ENCODE peak calls at places on chromosomes 11 and 22, in seven cellular contexts. Y is GM12865; U is naive thymus-derived CD4-positive, alpha-beta T cell; F is mucosa of descending colon; C is skeletal muscle cell; R is CD8-positive, alpha-beta memory T cell; O is keratinocyte. Z is an unnamed sample.

GRCh38 chr11:11082651-11083050 is 224.8 kb upstream of the ZBED5 start:
- DNase-seq in Y (no peak), U (no peak), F (no peak), C (no peak), R (no peak), O (no peak), Z (no peak)

GRCh38 chr11:79113099-79113498 is 327.7 kb downstream of the TENM4 start:
- DNase-seq in Y (no peak), U (no peak), F (no peak), C (no peak), R (no peak), O (no peak), Z (no peak)

GRCh38 chr11:19777342-19778102 is 64.9 kb downstream of the NAV2 start:
- DNase-seq in Y (peak), U (no peak), F (peak), C (peak), R (no peak), O (no peak), Z (no peak)

GRCh38 chr11:117387992-117388765 is 60.5 kb downstream of the CEP164 start:
- DNase-seq in Y (no peak), U (no peak), F (no peak), C (peak), R (no peak), O (no peak), Z (no peak)

GRCh38 chr11:116890607-116891006 is 53.2 kb upstream of the APOA1 start:
- DNase-seq in Y (no peak), U (no peak), F (no peak), C (no peak), R (no peak), O (no peak), Z (no peak)

GRCh38 chr11:3091081-3091845 is 34.0 kb upstream of the CARS1 start:
- DNase-seq in Y (no peak), U (no peak), F (no peak), C (no peak), R (no peak), O (no peak), Z (no peak)

GRCh38 chr11:99418927-99419707 is 398.4 kb downstream of the CNTN5 start:
- DNase-seq in Y (no peak), U (no peak), F (no peak), C (no peak), R (no peak), O (no peak), Z (no peak)

GRCh38 chr11:118263694-118264567 is at the start of gene MPZL2:
- DNase-seq in Y (no peak), U (peak), F (peak), C (no peak), R (no peak), O (peak), Z (peak)

GRCh38 chr11:28366549-28367341 is 258.6 kb downstream of the METTL15 start:
- DNase-seq in Y (no peak), U (no peak), F (no peak), C (peak), R (no peak), O (no peak), Z (no peak)

GRCh38 chr22:45966892-45967365 is 10.0 kb downstream of the WNT7B start:
- DNase-seq in Y (no peak), U (no peak), F (no peak), C (no peak), R (no peak), O (no peak), Z (no peak)

GRCh38 chr11:74141274-74141695 is 29.5 kb downstream of the C2CD3 start:
- DNase-seq in Y (no peak), U (no peak), F (peak), C (no peak), R (no peak), O (no peak), Z (no peak)

GRCh38 chr11:92101845-92102244 is 122.8 kb upstream of the FAT3 start:
- DNase-seq in Y (no peak), U (no peak), F (no peak), C (no peak), R (no peak), O (no peak), Z (no peak)

GRCh38 chr22:49655168-49655812 is 172.4 kb downstream of the BRD1 start:
- DNase-seq in Y (no peak), U (no peak), F (no peak), C (no peak), R (no peak), O (no peak), Z (no peak)

GRCh38 chr22:50125029-50125428 is 35.2 kb downstream of the MOV10L1 start:
- DNase-seq in Y (no peak), U (no peak), F (no peak), C (no peak), R (no peak), O (no peak), Z (no peak)

GRCh38 chr11:110430267-110431211 is 791 bp downstream of the FDX1 start:
- DNase-seq in Y (peak), U (peak), F (peak), C (no peak), R (no peak), O (no peak), Z (peak)

GRCh38 chr11:68838572-68838964 is 3.1 kb downstream of the CPT1A start:
- DNase-seq in Y (no peak), U (peak), F (no peak), C (no peak), R (no peak), O (no peak), Z (peak)

GRCh38 chr11:3022300-3022967 is 30.3 kb upstream of the NAP1L4 start:
- DNase-seq in Y (peak), U (no peak), F (no peak), C (peak), R (no peak), O (no peak), Z (no peak)

GRCh38 chr22:20508815-20509271 is 1.4 kb downstream of the MED15 start:
- DNase-seq in Y (peak), U (no peak), F (no peak), C (no peak), R (no peak), O (no peak), Z (no peak)

GRCh38 chr11:95925011-95925410 is 1.1 kb upstream of the MTMR2 start:
- DNase-seq in Y (no peak), U (no peak), F (no peak), C (no peak), R (no peak), O (no peak), Z (no peak)

GRCh38 chr11:128868851-128869671 is 2.0 kb upstream of the KCNJ1 start:
- DNase-seq in Y (no peak), U (peak), F (no peak), C (no peak), R (no peak), O (no peak), Z (no peak)

GRCh38 chr11:120735035-120735434 is 223.5 kb downstream of the GRIK4 start:
- DNase-seq in Y (no peak), U (no peak), F (no peak), C (no peak), R (no peak), O (no peak), Z (no peak)

GRCh38 chr11:56852131-56852530 is 103.6 kb upstream of the OR9G4 start:
- DNase-seq in Y (no peak), U (no peak), F (no peak), C (no peak), R (no peak), O (no peak), Z (no peak)

GRCh38 chr11:66467756-66468155 is 1.1 kb downstream of the PELI3 start:
- DNase-seq in Y (no peak), U (no peak), F (peak), C (no peak), R (no peak), O (no peak), Z (no peak)

GRCh38 chr11:112499153-112499907 is 238.7 kb upstream of the PLET1 start:
- DNase-seq in Y (no peak), U (no peak), F (no peak), C (no peak), R (no peak), O (no peak), Z (no peak)

GRCh38 chr22:49933236-49933921 is 14.9 kb downstream of the CRELD2 start:
- DNase-seq in Y (no peak), U (no peak), F (peak), C (no peak), R (no peak), O (no peak), Z (peak)

GRCh38 chr11:73277467-73277866 is 5.3 kb downstream of the P2RY6 start:
- DNase-seq in Y (no peak), U (no peak), F (no peak), C (no peak), R (no peak), O (no peak), Z (no peak)

GRCh38 chr22:41902932-41903421 is 11.9 kb downstream of the SHISA8 start:
- DNase-seq in Y (no peak), U (no peak), F (no peak), C (no peak), R (no peak), O (no peak), Z (peak)

GRCh38 chr11:111427471-111427912 is 48.4 kb upstream of the POU2AF1 start:
- DNase-seq in Y (no peak), U (no peak), F (peak), C (no peak), R (no peak), O (no peak), Z (no peak)

GRCh38 chr22:46738961-46739870 is 1.2 kb upstream of the CERK start:
- DNase-seq in Y (peak), U (peak), F (peak), C (no peak), R (peak), O (peak), Z (no peak)

GRCh38 chr11:45556851-45557707 is 108.3 kb downstream of the CHST1 start:
- DNase-seq in Y (no peak), U (no peak), F (no peak), C (peak), R (no peak), O (no peak), Z (no peak)

GRCh38 chr11:72621008-72621610 is 53.1 kb downstream of the PDE2A start:
- DNase-seq in Y (no peak), U (no peak), F (no peak), C (no peak), R (no peak), O (no peak), Z (no peak)

GRCh38 chr11:2557381-2557780 is 112.6 kb downstream of the KCNQ1 start:
- DNase-seq in Y (no peak), U (no peak), F (no peak), C (no peak), R (no peak), O (no peak), Z (no peak)

GRCh38 chr22:39212721-39213376 is 31.9 kb downstream of the PDGFB start:
- DNase-seq in Y (no peak), U (no peak), F (no peak), C (no peak), R (no peak), O (peak), Z (no peak)

GRCh38 chr11:26297179-26297970 is 34.6 kb upstream of the ANO3 start:
- DNase-seq in Y (peak), U (no peak), F (peak), C (peak), R (no peak), O (peak), Z (no peak)

GRCh38 chr11:47407746-47408590 is at the start of gene SLC39A13:
- DNase-seq in Y (peak), U (peak), F (peak), C (peak), R (peak), O (peak), Z (peak)

GRCh38 chr11:47410404-47411264 is 2.2 kb downstream of the SLC39A13 start:
- DNase-seq in Y (no peak), U (no peak), F (no peak), C (no peak), R (no peak), O (no peak), Z (no peak)

GRCh38 chr11:47408598-47409439 is 429 bp downstream of the SLC39A13 start:
- DNase-seq in Y (no peak), U (no peak), F (peak), C (peak), R (no peak), O (peak), Z (peak)

GRCh38 chr11:47412152-47412746 is 3.9 kb downstream of the SLC39A13 start:
- DNase-seq in Y (peak), U (no peak), F (peak), C (no peak), R (peak), O (no peak), Z (no peak)

GRCh38 chr11:47409440-47410403 is 1.3 kb downstream of the SLC39A13 start:
- DNase-seq in Y (no peak), U (no peak), F (no peak), C (no peak), R (no peak), O (no peak), Z (no peak)
- H3K4me3 ChIP-seq in Y (no peak), U (peak), F (no peak), C (peak), R (peak), O (peak), Z (peak)

GRCh38 chr11:1303973-1304372 is 5.5 kb downstream of the TOLLIP start:
- DNase-seq in Y (no peak), U (no peak), F (peak), C (no peak), R (no peak), O (no peak), Z (peak)
- H3K4me3 ChIP-seq in Y (no peak), U (no peak), F (no peak), C (no peak), R (no peak), O (peak), Z (no peak)

GRCh38 chr11:7251487-7251835 is 243 bp upstream of the SYT9 start:
- DNase-seq in Y (no peak), U (no peak), F (no peak), C (no peak), R (no peak), O (no peak), Z (no peak)
- H3K4me3 ChIP-seq in Y (no peak), U (no peak), F (no peak), C (peak), R (no peak), O (peak), Z (peak)

GRCh38 chr11:65298131-65298535 is 16.5 kb upstream of the CDC42EP2 start:
- DNase-seq in Y (no peak), U (no peak), F (peak), C (no peak), R (no peak), O (no peak), Z (no peak)
- H3K4me3 ChIP-seq in Y (no peak), U (no peak), F (no peak), C (no peak), R (no peak), O (no peak), Z (no peak)